ENCODE peak calls at places on chromosomes 13 and 19, in five cellular contexts. E, X, N, Q and T are unnamed samples.

GRCh38 chr19:8020681-8021080 is 15.2 kb upstream of the ELAVL1 start:
- DNase-seq in E (no peak), X (no peak), N (no peak), Q (no peak), T (no peak)

GRCh38 chr13:108915095-108915633 is 285.8 kb downstream of the MYO16 start:
- DNase-seq in E (peak; percentile 41), X (peak; percentile 50), N (no peak), Q (peak; percentile 24), T (peak; percentile 40)

GRCh38 chr13:101570410-101570809 is 117.9 kb downstream of the ITGBL1 start:
- DNase-seq in E (no peak), X (peak; percentile 23), N (no peak), Q (no peak), T (no peak)

GRCh38 chr13:110047511-110047910 is 259.4 kb downstream of the COL4A1 start:
- DNase-seq in E (peak; percentile 42), X (peak; percentile 91), N (no peak), Q (no peak), T (no peak)

GRCh38 chr13:88586263-88586662 is 915.1 kb downstream of the SLITRK5 start:
- DNase-seq in E (no peak), X (no peak), N (no peak), Q (no peak), T (no peak)

GRCh38 chr13:99022953-99023352 is 45.1 kb upstream of the DOCK9 start:
- DNase-seq in E (no peak), X (no peak), N (no peak), Q (no peak), T (no peak)

GRCh38 chr13:26420282-26420960 is 137.1 kb upstream of the WASF3 start:
- DNase-seq in E (no peak), X (peak; percentile 10), N (no peak), Q (peak; percentile 36), T (no peak)

GRCh38 chr13:67509039-67509438 is 278.9 kb upstream of the PCDH9 start:
- DNase-seq in E (no peak), X (no peak), N (no peak), Q (no peak), T (no peak)

GRCh38 chr19:6767081-6767356 is 216 bp downstream of the SH2D3A start:
- DNase-seq in E (no peak), X (no peak), N (no peak), Q (peak; percentile 55), T (peak; percentile 55)

GRCh38 chr19:51651216-51651846 is 4.7 kb upstream of the SIGLEC14 start:
- DNase-seq in E (no peak), X (no peak), N (no peak), Q (no peak), T (no peak)

GRCh38 chr13:113936166-113936565 is 37.7 kb downstream of the C13orf46 start:
- DNase-seq in E (peak; percentile 18), X (no peak), N (no peak), Q (no peak), T (no peak)

GRCh38 chr19:7912144-7912696 is 2.4 kb upstream of the TGFBR3L start:
- DNase-seq in E (no peak), X (no peak), N (no peak), Q (no peak), T (no peak)

GRCh38 chr13:65555973-65556372 is 1674.2 kb downstream of the PCDH9 start:
- DNase-seq in E (peak; percentile 52), X (no peak), N (no peak), Q (no peak), T (no peak)
- TF ChIP-seq MXI1 in E (peak; percentile 15), X (no peak), N (no peak), Q (no peak), T (no peak)

DNA sequence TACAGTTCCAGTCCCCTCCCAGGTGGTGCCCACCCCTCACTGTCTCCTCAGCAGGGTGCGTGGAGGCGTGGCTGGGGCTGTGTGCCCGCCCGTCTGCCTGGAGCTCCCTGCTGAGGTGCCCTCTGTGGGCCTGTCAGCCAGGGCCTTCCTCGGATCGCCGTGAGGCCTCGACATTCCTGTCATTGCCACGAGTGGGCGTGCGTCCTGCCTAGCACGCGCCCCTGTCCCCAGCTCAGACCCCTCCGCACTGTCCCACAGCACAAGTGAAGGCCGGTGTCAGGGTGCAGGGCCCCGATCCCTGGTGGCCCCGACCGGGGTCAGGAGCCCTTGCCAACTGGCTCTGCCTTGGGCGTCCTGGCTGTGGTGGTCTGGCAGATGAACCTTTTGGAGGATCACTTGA is 32.2 kb downstream of the DOT1L start:
- DNase-seq in E (no peak), X (no peak), N (no peak), Q (no peak), T (no peak)
- TF ChIP-seq SMC3 in E (no peak), X (no peak), N (no peak), Q (no peak), T (no peak)

GRCh38 chr13:81610613-81611012 is 1269.7 kb upstream of the SPRY2 start:
- DNase-seq in E (no peak), X (no peak), N (no peak), Q (no peak), T (no peak)
- H3K4me1 ChIP-seq in E (no peaks in the 10 kb centered on the region), X (no peaks in the 10 kb centered on the region), N (no peaks in the 10 kb centered on the region), Q (no peaks in the 10 kb centered on the region), T (no peaks in the 10 kb centered on the region)

GRCh38 chr13:75839418-75839817 is 203.3 kb downstream of the LMO7 start:
- DNase-seq in E (no peak), X (no peak), N (no peak), Q (no peak), T (no peak)

GRCh38 chr13:75843033-75843432 is 206.9 kb downstream of the LMO7 start:
- DNase-seq in E (no peak), X (no peak), N (no peak), Q (no peak), T (no peak)

GRCh38 chr13:75836441-75836840 is 200.3 kb downstream of the LMO7 start:
- DNase-seq in E (no peak), X (no peak), N (no peak), Q (no peak), T (no peak)

GRCh38 chr13:75841905-75842304 is 205.8 kb downstream of the LMO7 start:
- DNase-seq in E (no peak), X (no peak), N (no peak), Q (no peak), T (no peak)

GRCh38 chr13:75838366-75839017 is 202.4 kb downstream of the LMO7 start:
- DNase-seq in E (no peak), X (no peak), N (no peak), Q (no peak), T (no peak)
- TF ChIP-seq MXI1 in E (no peak), X (no peak), N (no peak), Q (no peak), T (no peak)

GRCh38 chr13:51221674-51222509 is at the start of gene FAM124A:
- DNase-seq in E (peak; percentile 89), X (peak; percentile 4), N (no peak), Q (no peak), T (peak; percentile 67)
- TF ChIP-seq SMC3 in E (peak; percentile 25), X (no peak), N (no peak), Q (no peak), T (no peak)